ENCODE peak calls at places on chromosomes 13 and 19, in six cellular contexts. One of them, this sample, is unnamed.

GRCh38 chr13:105343134-105343806 is 1192.2 kb downstream of the EFNB2 start:
- DNase-seq in ureter: no peak
- DNase-seq in stimulated activated CD8-positive, alpha-beta memory T cell treated with anti-CD3 and anti-CD28 coated beads, Interleukin-12 subunit alpha, Interleukin-12 subunit beta, amount 100 ng/mL, for 1 hour: no peak
- DNase-seq in NCI-H526: no peak
- DNase-seq in activated T-helper 1 cell treated with anti-CD3 and anti-CD28 coated beads, Interleukin-2, amount 50 U/mL, for 16 hours: no peak
- DNase-seq in HS-27A: no peak
- DNase-seq in this sample: no peak

GRCh38 chr19:52725528-52725961 is 9.3 kb downstream of the ZNF611 start:
- DNase-seq in HS-27A: no peak
- DNase-seq in stimulated activated CD8-positive, alpha-beta memory T cell treated with anti-CD3 and anti-CD28 coated beads, Interleukin-12 subunit alpha, Interleukin-12 subunit beta, amount 100 ng/mL, for 1 hour: no peak
- DNase-seq in ureter: no peak
- DNase-seq in activated T-helper 1 cell treated with anti-CD3 and anti-CD28 coated beads, Interleukin-2, amount 50 U/mL, for 16 hours: no peak
- DNase-seq in NCI-H526: no peak
- DNase-seq in this sample: no peak

GRCh38 chr13:95212962-95213850 is 88.0 kb downstream of the ABCC4 start:
- DNase-seq in stimulated activated CD8-positive, alpha-beta memory T cell treated with anti-CD3 and anti-CD28 coated beads, Interleukin-12 subunit alpha, Interleukin-12 subunit beta, amount 100 ng/mL, for 1 hour: no peak
- DNase-seq in NCI-H526: no peak
- DNase-seq in ureter: no peak
- DNase-seq in HS-27A: no peak
- DNase-seq in activated T-helper 1 cell treated with anti-CD3 and anti-CD28 coated beads, Interleukin-2, amount 50 U/mL, for 16 hours: no peak
- DNase-seq in this sample: no peak

GRCh38 chr13:85283408-85283807 is 515.8 kb downstream of the SLITRK6 start:
- DNase-seq in stimulated activated CD8-positive, alpha-beta memory T cell treated with anti-CD3 and anti-CD28 coated beads, Interleukin-12 subunit alpha, Interleukin-12 subunit beta, amount 100 ng/mL, for 1 hour: no peak
- DNase-seq in activated T-helper 1 cell treated with anti-CD3 and anti-CD28 coated beads, Interleukin-2, amount 50 U/mL, for 16 hours: no peak
- DNase-seq in ureter: no peak
- DNase-seq in NCI-H526: no peak
- DNase-seq in HS-27A: no peak
- DNase-seq in this sample: no peak

GRCh38 chr19:41937525-41937924 is 9.3 kb upstream of the ERFL start:
- DNase-seq in NCI-H526: peak
- DNase-seq in HS-27A: no peak
- DNase-seq in ureter: no peak
- DNase-seq in activated T-helper 1 cell treated with anti-CD3 and anti-CD28 coated beads, Interleukin-2, amount 50 U/mL, for 16 hours: no peak
- DNase-seq in stimulated activated CD8-positive, alpha-beta memory T cell treated with anti-CD3 and anti-CD28 coated beads, Interleukin-12 subunit alpha, Interleukin-12 subunit beta, amount 100 ng/mL, for 1 hour: no peak
- DNase-seq in this sample: peak

GRCh38 chr19:6063576-6063961 is 46.7 kb downstream of the RFX2 start:
- DNase-seq in ureter: no peak
- DNase-seq in NCI-H526: no peak
- DNase-seq in HS-27A: no peak
- DNase-seq in stimulated activated CD8-positive, alpha-beta memory T cell treated with anti-CD3 and anti-CD28 coated beads, Interleukin-12 subunit alpha, Interleukin-12 subunit beta, amount 100 ng/mL, for 1 hour: no peak
- DNase-seq in activated T-helper 1 cell treated with anti-CD3 and anti-CD28 coated beads, Interleukin-2, amount 50 U/mL, for 16 hours: no peak
- DNase-seq in this sample: no peak

GRCh38 chr13:72716776-72717175 is 10.7 kb downstream of the MZT1 start:
- DNase-seq in NCI-H526: no peak
- DNase-seq in HS-27A: no peak
- DNase-seq in ureter: no peak
- DNase-seq in stimulated activated CD8-positive, alpha-beta memory T cell treated with anti-CD3 and anti-CD28 coated beads, Interleukin-12 subunit alpha, Interleukin-12 subunit beta, amount 100 ng/mL, for 1 hour: no peak
- DNase-seq in activated T-helper 1 cell treated with anti-CD3 and anti-CD28 coated beads, Interleukin-2, amount 50 U/mL, for 16 hours: no peak
- DNase-seq in this sample: no peak

GRCh38 chr13:107650081-107650701 is 565.1 kb downstream of the LIG4 start:
- DNase-seq in NCI-H526: peak
- DNase-seq in ureter: no peak
- DNase-seq in stimulated activated CD8-positive, alpha-beta memory T cell treated with anti-CD3 and anti-CD28 coated beads, Interleukin-12 subunit alpha, Interleukin-12 subunit beta, amount 100 ng/mL, for 1 hour: no peak
- DNase-seq in activated T-helper 1 cell treated with anti-CD3 and anti-CD28 coated beads, Interleukin-2, amount 50 U/mL, for 16 hours: no peak
- DNase-seq in HS-27A: peak
- DNase-seq in this sample: peak

GRCh38 chr19:58181902-58182576 is 822 bp upstream of the ZNF274 start:
- DNase-seq in ureter: peak
- DNase-seq in activated T-helper 1 cell treated with anti-CD3 and anti-CD28 coated beads, Interleukin-2, amount 50 U/mL, for 16 hours: peak
- DNase-seq in stimulated activated CD8-positive, alpha-beta memory T cell treated with anti-CD3 and anti-CD28 coated beads, Interleukin-12 subunit alpha, Interleukin-12 subunit beta, amount 100 ng/mL, for 1 hour: peak
- DNase-seq in HS-27A: peak
- DNase-seq in NCI-H526: peak
- DNase-seq in this sample: peak

GRCh38 chr19:18900700-18901502 is 4.9 kb upstream of the CERS1 start:
- DNase-seq in NCI-H526: no peak
- DNase-seq in ureter: no peak
- DNase-seq in HS-27A: no peak
- DNase-seq in stimulated activated CD8-positive, alpha-beta memory T cell treated with anti-CD3 and anti-CD28 coated beads, Interleukin-12 subunit alpha, Interleukin-12 subunit beta, amount 100 ng/mL, for 1 hour: no peak
- DNase-seq in activated T-helper 1 cell treated with anti-CD3 and anti-CD28 coated beads, Interleukin-2, amount 50 U/mL, for 16 hours: no peak
- DNase-seq in this sample: no peak